ENCODE peak calls at places on chromosome 7, in ten cellular contexts. B, S, O, C, J, Y, Q, X, E and D are unnamed samples. For H3K36me3, the result is how much of the 10 kb centered on the place peaks cover.

GRCh38 chr7:24732646-24733413 is 24.4 kb downstream of the GSDME start:
- DNase-seq in Q (no peak), S (no peak), J (no peak), C (no peak), E (no peak), X (no peak), B (peak), Y (no peak), O (no peak), D (no peak)

GRCh38 chr7:22207724-22208225 is 149.2 kb downstream of the RAPGEF5 start:
- DNase-seq in Y (no peak), O (no peak), C (no peak), J (no peak), E (no peak), B (peak), S (no peak), X (no peak), Q (no peak), D (no peak)

GRCh38 chr7:117458977-117459583 is 20.7 kb upstream of the CFTR start:
- DNase-seq in O (no peak), Y (no peak), S (no peak), J (no peak), C (no peak), Q (no peak), E (peak), X (peak), B (no peak), D (no peak)

GRCh38 chr7:151409555-151410404 is at the start of gene WDR86:
- DNase-seq in S (peak), B (no peak), Y (no peak), Q (no peak), X (peak), J (no peak), C (no peak), O (no peak), E (no peak), D (peak)

GRCh38 chr7:135825406-135825805 is 76.8 kb upstream of the FAM180A start:
- DNase-seq in Q (no peak), B (no peak), J (no peak), Y (no peak), S (no peak), E (no peak), C (no peak), O (no peak), X (peak), D (no peak)

GRCh38 chr7:107167483-107168232 is 1.1 kb upstream of the HBP1 start:
- DNase-seq in J (no peak), S (no peak), E (peak), C (no peak), X (peak), Y (peak), B (peak), O (peak), Q (no peak), D (peak)

GRCh38 chr7:48755061-48755555 is 169.2 kb upstream of the CDC14C start:
- DNase-seq in S (no peak), B (no peak), C (no peak), X (no peak), Y (no peak), Q (no peak), E (no peak), O (no peak), J (no peak), D (no peak)

GRCh38 chr7:87416682-87417587 is 58.5 kb downstream of the ABCB4 start:
- DNase-seq in O (no peak), E (peak), B (no peak), C (peak), J (peak), Q (no peak), S (no peak), X (peak), Y (peak), D (no peak)

GRCh38 chr7:159109092-159110035 is 35.3 kb downstream of the VIPR2 start:
- DNase-seq in Q (peak), O (no peak), C (peak), E (no peak), B (no peak), X (no peak), Y (peak), J (no peak), S (peak), D (no peak)

GRCh38 chr7:131544449-131545425 is 11.7 kb downstream of the PODXL start:
- DNase-seq in X (peak), J (no peak), Y (peak), Q (no peak), O (no peak), C (no peak), E (peak), B (no peak), S (no peak), D (peak)

GRCh38 chr7:81383848-81384247 is 386.0 kb downstream of the HGF start:
- DNase-seq in S (no peak), O (no peak), B (no peak), X (no peak), C (no peak), J (no peak), Y (no peak), E (no peak), Q (no peak), D (no peak)

GRCh38 chr7:65509368-65510186 is 135.9 kb downstream of the ZNF92 start:
- DNase-seq in Y (no peak), J (no peak), O (peak), C (no peak), B (no peak), X (peak), E (no peak), S (peak), Q (peak), D (peak)

GRCh38 chr7:151963895-151964870 is 7.9 kb downstream of the GALNTL5 start:
- DNase-seq in S (peak), O (peak), Y (no peak), J (no peak), B (no peak), C (no peak), Q (no peak), X (no peak), E (no peak), D (no peak)

GRCh38 chr7:1856161-1856965 is 186.3 kb downstream of the ELFN1 start:
- DNase-seq in S (peak), B (no peak), J (no peak), O (peak), X (no peak), Q (peak), Y (no peak), E (peak), C (peak), D (peak)

GRCh38 chr7:152883858-152884257 is 124.3 kb downstream of the ACTR3B start:
- DNase-seq in C (peak), J (no peak), S (no peak), O (no peak), B (no peak), X (no peak), E (no peak), Q (peak), Y (no peak), D (no peak)

GRCh38 chr7:55774327-55775050 is 88.1 kb downstream of the SEPTIN14 start:
- DNase-seq in X (peak), B (peak), Q (no peak), E (no peak), S (no peak), C (no peak), Y (no peak), O (no peak), J (no peak), D (peak)

GRCh38 chr7:138656952-138657351 is 44.2 kb downstream of the SVOPL start:
- DNase-seq in O (no peak), X (no peak), C (no peak), J (no peak), Q (no peak), E (no peak), S (no peak), Y (no peak), B (no peak), D (no peak)

GRCh38 chr7:140242057-140243031 is 65.6 kb upstream of the KDM7A start:
- DNase-seq in Q (no peak), Y (no peak), X (no peak), O (peak), E (peak), B (peak), J (no peak), S (no peak), C (no peak), D (no peak)

GRCh38 chr7:68246189-68246633 is 1249.6 kb downstream of the TYW1 start:
- DNase-seq in B (peak), Q (no peak), J (no peak), C (no peak), S (no peak), X (peak), Y (no peak), E (no peak), O (no peak), D (no peak)

GRCh38 chr7:124399941-124400340 is 365.7 kb downstream of the GPR37 start:
- DNase-seq in E (no peak), Y (no peak), J (no peak), C (no peak), Q (no peak), X (no peak), O (no peak), S (no peak), B (no peak), D (no peak)

GRCh38 chr7:140003913-140004382 is 58.8 kb downstream of the PARP12 start:
- DNase-seq in J (peak), C (no peak), Y (no peak), S (no peak), B (no peak), O (no peak), E (peak), Q (no peak), X (peak), D (peak)

GRCh38 chr7:98285132-98286092 is 3.9 kb downstream of the BRI3 start:
- DNase-seq in Q (no peak), C (no peak), X (no peak), E (no peak), S (peak), O (no peak), J (no peak), B (no peak), Y (no peak), D (peak)

GRCh38 chr7:91759205-91759863 is 121.2 kb downstream of the MTERF1 start:
- DNase-seq in B (peak), C (no peak), S (no peak), J (no peak), Q (no peak), O (no peak), X (peak), Y (no peak), E (no peak), D (no peak)

GRCh38 chr7:134362587-134363483 is 46.1 kb upstream of the SLC35B4 start:
- DNase-seq in S (no peak), Q (peak), B (no peak), J (no peak), X (no peak), Y (no peak), E (no peak), C (no peak), O (no peak), D (no peak)

GRCh38 chr7:46681865-46682503 is 760.9 kb upstream of the IGFBP3 start:
- DNase-seq in E (no peak), O (peak), C (no peak), X (no peak), B (no peak), Q (no peak), J (no peak), S (peak), Y (peak), D (no peak)

GRCh38 chr7:154332776-154333175 is 280.6 kb downstream of the DPP6 start:
- DNase-seq in O (no peak), Y (no peak), B (no peak), C (no peak), X (no peak), J (no peak), E (no peak), S (no peak), Q (no peak), D (no peak)
- H3K27ac ChIP-seq in O (no peak), Y (no peak), B (no peak), C (no peak), X (no peak), J (no peak), E (no peak), S (no peak), Q (no peak), D (no peak)

DNA sequence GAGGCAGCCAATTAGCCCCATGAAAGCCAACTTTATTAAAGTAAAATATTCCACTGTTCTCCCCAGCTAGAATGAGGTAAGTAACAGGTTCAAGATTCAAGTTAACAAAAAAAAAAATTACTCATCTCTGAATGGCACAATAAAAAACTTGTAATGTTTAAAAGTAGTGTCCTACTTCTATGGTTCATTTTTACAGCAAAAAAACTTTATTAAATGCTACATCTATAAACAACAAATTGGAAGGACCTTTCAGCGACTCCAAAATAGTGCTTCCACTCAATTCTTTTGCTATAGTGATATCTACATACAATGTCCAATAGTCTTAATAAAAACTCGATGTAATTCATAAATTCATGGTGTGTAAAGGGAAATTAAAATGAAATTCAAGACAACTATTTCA is 59.2 kb downstream of the EZH2 start:
- DNase-seq in Y (no peak), S (no peak), C (no peak), E (no peak), J (no peak), O (no peak), B (no peak), X (no peak), Q (no peak), D (no peak)
- H3K36me3 ChIP-seq in Y (under half), S (under half), C (under half), E (half or more), J (under half), O (under half), B (under half), X (under half), Q (under half), D (under half)

GRCh38 chr7:50739744-50740455 is 42.8 kb downstream of the GRB10 start:
- DNase-seq in C (no peak), Y (no peak), Q (no peak), E (no peak), J (peak), B (no peak), X (peak), O (no peak), S (no peak), D (no peak)
- H3K27ac ChIP-seq in C (no peak), Y (no peak), Q (peak), E (no peak), J (peak), B (no peak), X (peak), O (no peak), S (no peak), D (no peak)

DNA sequence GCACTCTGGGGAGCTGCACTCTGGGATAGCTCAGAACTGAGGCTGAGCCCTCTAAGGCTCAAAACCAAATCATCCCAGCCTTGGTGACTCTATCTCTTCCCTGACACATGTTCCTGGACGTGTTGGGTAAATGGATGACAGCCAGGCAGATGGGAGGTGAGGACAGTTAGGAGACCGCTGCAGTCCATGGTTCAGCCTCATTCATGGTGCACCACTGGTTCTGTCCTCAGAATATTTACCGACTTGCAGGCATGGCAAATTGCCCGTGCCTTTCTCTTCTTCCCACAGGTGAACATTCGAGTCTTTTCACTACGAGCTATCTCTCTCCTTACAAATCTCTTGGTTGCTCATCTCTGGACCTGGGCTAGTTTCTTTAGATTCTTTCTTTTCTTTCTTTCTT is 80.3 kb upstream of the EFCAB10 start:
- DNase-seq in Y (no peak), X (no peak), B (no peak), O (no peak), E (no peak), J (no peak), S (no peak), Q (peak), C (no peak), D (no peak)
- H3K36me3 ChIP-seq in Y (under half), X (under half), B (under half), O (under half), E (under half), J (under half), S (under half), Q (under half), C (under half), D (under half)

GRCh38 chr7:66953044-66953427 is 32.0 kb downstream of the TMEM248 start:
- DNase-seq in X (no peak), E (no peak), S (no peak), C (no peak), J (no peak), B (no peak), Q (no peak), O (no peak), Y (no peak), D (no peak)
- H3K27ac ChIP-seq in X (peak), E (no peak), S (no peak), C (no peak), J (no peak), B (peak), Q (no peak), O (no peak), Y (no peak), D (no peak)

GRCh38 chr7:45039106-45039505 is 39.1 kb downstream of the CCM2 start:
- DNase-seq in Y (no peak), X (no peak), E (no peak), C (no peak), S (no peak), J (no peak), Q (no peak), O (no peak), B (no peak), D (no peak)
- H3K36me3 ChIP-seq in Y (under half), X (under half), E (half or more), C (under half), S (under half), J (under half), Q (under half), O (under half), B (under half), D (under half)

GRCh38 chr7:11709240-11709639 is 122.8 kb downstream of the THSD7A start:
- DNase-seq in J (no peak), B (no peak), E (no peak), S (no peak), X (no peak), Y (no peak), C (no peak), Q (no peak), O (no peak), D (no peak)

GRCh38 chr7:11703829-11704228 is 128.2 kb downstream of the THSD7A start:
- DNase-seq in X (no peak), C (no peak), S (no peak), J (no peak), Y (no peak), B (no peak), O (no peak), Q (no peak), E (no peak), D (no peak)

GRCh38 chr7:11707606-11708193 is 124.3 kb downstream of the THSD7A start:
- DNase-seq in S (no peak), J (no peak), Q (no peak), O (no peak), B (no peak), E (no peak), X (no peak), Y (no peak), C (no peak), D (no peak)

GRCh38 chr7:11710392-11710791 is 121.6 kb downstream of the THSD7A start:
- DNase-seq in Q (no peak), C (no peak), X (no peak), B (no peak), Y (no peak), S (no peak), J (no peak), E (no peak), O (no peak), D (no peak)

DNA sequence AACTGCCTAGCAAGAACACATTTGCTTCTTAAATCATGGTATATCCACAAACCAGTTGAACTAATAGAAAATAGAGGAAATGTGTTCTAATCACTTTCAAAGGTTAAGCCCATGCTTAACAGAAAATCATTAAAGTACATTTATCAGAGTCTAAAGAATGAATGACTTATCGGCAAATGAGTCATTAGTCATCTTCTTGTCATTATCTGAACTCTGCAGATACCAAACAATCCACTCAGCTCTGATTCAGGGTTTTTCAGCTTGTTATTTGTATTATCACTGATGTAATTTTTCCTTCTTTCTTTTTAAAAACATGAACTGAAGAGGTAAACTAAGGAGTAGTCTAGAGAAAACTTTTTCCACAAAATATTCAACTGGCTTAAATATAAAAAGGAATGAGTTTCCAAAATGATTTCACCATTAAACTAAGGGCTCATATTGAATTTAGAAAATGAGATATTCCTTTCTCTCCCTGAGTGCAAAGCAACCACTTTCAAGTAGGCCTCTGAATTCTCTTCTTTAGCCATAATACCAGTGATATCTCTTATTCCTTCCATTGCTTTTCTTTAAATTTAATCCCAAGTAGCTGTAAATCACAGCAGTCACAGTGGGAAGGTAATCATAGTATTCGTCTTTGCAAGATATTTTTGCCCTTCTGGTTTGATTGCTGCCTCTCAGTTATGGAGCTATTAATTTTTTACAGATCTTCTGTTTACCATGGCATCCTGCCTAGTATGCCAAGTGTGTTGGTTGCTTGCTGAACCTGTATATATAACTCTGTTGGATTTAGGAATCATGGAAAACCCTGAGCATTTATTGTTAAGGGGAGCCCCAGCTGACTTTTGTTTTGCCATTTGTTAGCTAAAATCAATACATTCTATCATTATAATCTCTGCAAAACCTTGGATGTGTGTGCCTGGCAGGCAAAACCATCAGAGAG is 125.1 kb downstream of the THSD7A start:
- DNase-seq in X (no peak), O (no peak), B (no peak), E (no peak), Q (peak), C (no peak), S (no peak), J (no peak), Y (no peak), D (no peak)
- H3K27ac ChIP-seq in X (no peak), O (no peak), B (no peak), E (no peak), Q (peak), C (no peak), S (no peak), J (no peak), Y (no peak), D (no peak)

GRCh38 chr7:157269341-157270059 is 67.3 kb upstream of the DNAJB6 start:
- DNase-seq in O (no peak), B (peak), Q (no peak), J (no peak), S (no peak), E (no peak), Y (no peak), C (peak), X (no peak), D (no peak)

GRCh38 chr7:157267516-157267915 is 69.3 kb upstream of the DNAJB6 start:
- DNase-seq in X (no peak), J (no peak), C (peak), O (no peak), S (no peak), Q (no peak), B (no peak), Y (no peak), E (no peak), D (no peak)

GRCh38 chr7:157268540-157268939 is 68.3 kb upstream of the DNAJB6 start:
- DNase-seq in O (no peak), Q (no peak), X (no peak), E (no peak), S (no peak), C (peak), Y (no peak), B (peak), J (no peak), D (no peak)

GRCh38 chr7:157266272-157266671 is 70.5 kb upstream of the DNAJB6 start:
- DNase-seq in Y (no peak), O (no peak), J (no peak), X (no peak), B (no peak), E (no peak), S (no peak), Q (no peak), C (no peak), D (peak)

DNA sequence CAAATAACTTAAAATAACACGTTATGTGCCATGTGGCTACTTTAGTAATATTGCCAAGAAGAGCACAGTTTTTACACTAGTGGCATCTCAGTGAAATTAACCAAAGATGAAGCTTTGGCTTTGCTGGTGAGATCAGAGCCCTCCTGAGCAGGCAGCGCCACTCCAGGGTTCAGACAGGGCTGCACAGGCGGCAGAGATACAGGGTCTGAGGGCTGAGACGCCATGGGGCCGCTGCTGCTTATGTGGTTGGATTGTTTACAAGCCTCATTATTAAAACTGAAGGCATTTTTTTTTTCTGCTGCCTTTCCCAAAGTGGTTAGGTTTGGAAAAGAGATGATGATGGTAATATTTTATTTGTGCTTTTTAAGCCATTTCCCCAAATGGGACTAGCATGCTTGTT is 68.8 kb upstream of the DNAJB6 start:
- DNase-seq in J (no peak), X (no peak), S (no peak), B (no peak), Q (no peak), O (no peak), C (no peak), Y (no peak), E (no peak), D (no peak)
- H3K36me3 ChIP-seq in J (under half), X (under half), S (under half), B (under half), Q (under half), O (half or more), C (half or more), Y (under half), E (half or more), D (half or more)